ENCODE peak calls at places on chromosomes 11 and 22, in five cellular contexts. One of them, this sample, is unnamed.

GRCh38 chr11:89381094-89381493 is 110.1 kb downstream of the NOX4 start:
- DNase-seq in heart left ventricle: peak
- DNase-seq in thyroid gland: no peak
- DNase-seq in ovary: no peak
- DNase-seq in stomach: no peak
- DNase-seq in this sample: no peak

GRCh38 chr11:124174001-124174400 is 9.1 kb upstream of the OR10D3 start:
- DNase-seq in heart left ventricle: no peak
- DNase-seq in thyroid gland: peak
- DNase-seq in ovary: no peak
- DNase-seq in stomach: no peak
- DNase-seq in this sample: peak

GRCh38 chr11:65468874-65469333 is 29.9 kb upstream of the MALAT1 start:
- DNase-seq in heart left ventricle: no peak
- DNase-seq in thyroid gland: peak
- DNase-seq in ovary: peak
- DNase-seq in stomach: peak
- DNase-seq in this sample: peak

GRCh38 chr11:18727499-18728236 is 1.7 kb upstream of the IGSF22 start:
- DNase-seq in heart left ventricle: no peak
- DNase-seq in thyroid gland: peak
- DNase-seq in ovary: peak
- DNase-seq in stomach: no peak
- DNase-seq in this sample: no peak

GRCh38 chr22:40620464-40621046 is 16.0 kb downstream of the MRTFA start:
- DNase-seq in heart left ventricle: no peak
- DNase-seq in thyroid gland: no peak
- DNase-seq in ovary: no peak
- DNase-seq in stomach: no peak
- DNase-seq in this sample: no peak

GRCh38 chr11:62611705-62612365 is 740 bp downstream of the EML3 start:
- DNase-seq in heart left ventricle: peak
- DNase-seq in thyroid gland: peak
- DNase-seq in ovary: peak
- DNase-seq in stomach: peak
- DNase-seq in this sample: peak

GRCh38 chr11:12248330-12248729 is 129.0 kb upstream of the PARVA start:
- DNase-seq in heart left ventricle: peak
- DNase-seq in thyroid gland: peak
- DNase-seq in ovary: peak
- DNase-seq in stomach: peak
- DNase-seq in this sample: peak

GRCh38 chr11:124080319-124081001 is 34.8 kb upstream of the VWA5A start:
- DNase-seq in heart left ventricle: no peak
- DNase-seq in thyroid gland: no peak
- DNase-seq in ovary: no peak
- DNase-seq in stomach: no peak
- DNase-seq in this sample: no peak

GRCh38 chr11:16924826-16925494 is 89.3 kb downstream of the PLEKHA7 start:
- DNase-seq in heart left ventricle: peak
- DNase-seq in thyroid gland: peak
- DNase-seq in ovary: peak
- DNase-seq in stomach: peak
- DNase-seq in this sample: peak

GRCh38 chr11:73478737-73479347 is 102.6 kb downstream of the RELT start:
- DNase-seq in heart left ventricle: no peak
- DNase-seq in thyroid gland: no peak
- DNase-seq in ovary: no peak
- DNase-seq in stomach: no peak
- DNase-seq in this sample: no peak

GRCh38 chr11:31882951-31883392 is 71.8 kb upstream of the PAX6 start:
- DNase-seq in heart left ventricle: no peak
- DNase-seq in thyroid gland: no peak
- DNase-seq in ovary: no peak
- DNase-seq in stomach: no peak
- DNase-seq in this sample: no peak

GRCh38 chr22:29202231-29203192 is 3.2 kb upstream of the EMID1 start:
- DNase-seq in heart left ventricle: peak
- DNase-seq in thyroid gland: peak
- DNase-seq in ovary: peak
- DNase-seq in stomach: peak
- DNase-seq in this sample: no peak

GRCh38 chr11:134530826-134531225 is 118.8 kb upstream of the B3GAT1 start:
- DNase-seq in heart left ventricle: no peak
- DNase-seq in thyroid gland: no peak
- DNase-seq in ovary: no peak
- DNase-seq in stomach: no peak
- DNase-seq in this sample: no peak

GRCh38 chr11:45886816-45887520 is 1.5 kb downstream of the MAPK8IP1 start:
- DNase-seq in heart left ventricle: no peak
- DNase-seq in thyroid gland: no peak
- DNase-seq in ovary: no peak
- DNase-seq in stomach: no peak
- DNase-seq in this sample: no peak

GRCh38 chr11:17719028-17719939 is at the start of gene MYOD1:
- DNase-seq in heart left ventricle: no peak
- DNase-seq in thyroid gland: no peak
- DNase-seq in ovary: no peak
- DNase-seq in stomach: no peak
- DNase-seq in this sample: no peak

GRCh38 chr11:132604446-132604845 is 927.9 kb downstream of the OPCML start:
- DNase-seq in heart left ventricle: no peak
- DNase-seq in thyroid gland: no peak
- DNase-seq in ovary: no peak
- DNase-seq in stomach: no peak
- DNase-seq in this sample: no peak

GRCh38 chr11:86524603-86525352 is 147.6 kb downstream of the ME3 start:
- DNase-seq in heart left ventricle: no peak
- DNase-seq in thyroid gland: no peak
- DNase-seq in ovary: no peak
- DNase-seq in stomach: no peak
- DNase-seq in this sample: no peak

GRCh38 chr11:29312817-29313216 is 704.0 kb downstream of the KCNA4 start:
- DNase-seq in heart left ventricle: no peak
- DNase-seq in thyroid gland: no peak
- DNase-seq in ovary: no peak
- DNase-seq in stomach: no peak
- DNase-seq in this sample: no peak

GRCh38 chr11:4025248-4025956 is 69.2 kb upstream of the RRM1 start:
- DNase-seq in heart left ventricle: no peak
- DNase-seq in thyroid gland: no peak
- DNase-seq in ovary: no peak
- DNase-seq in stomach: no peak
- DNase-seq in this sample: no peak

GRCh38 chr22:36368359-36368983 is 19.3 kb downstream of the MYH9 start:
- DNase-seq in heart left ventricle: no peak
- DNase-seq in thyroid gland: peak
- DNase-seq in ovary: no peak
- DNase-seq in stomach: no peak
- DNase-seq in this sample: no peak

GRCh38 chr11:7977251-7977917 is 9.8 kb upstream of the EIF3F start:
- DNase-seq in heart left ventricle: no peak
- DNase-seq in thyroid gland: no peak
- DNase-seq in ovary: no peak
- DNase-seq in stomach: no peak
- DNase-seq in this sample: no peak

GRCh38 chr11:10026514-10026913 is 267.5 kb downstream of the SBF2 start:
- DNase-seq in heart left ventricle: no peak
- DNase-seq in thyroid gland: no peak
- DNase-seq in ovary: no peak
- DNase-seq in stomach: no peak
- DNase-seq in this sample: no peak

DNA sequence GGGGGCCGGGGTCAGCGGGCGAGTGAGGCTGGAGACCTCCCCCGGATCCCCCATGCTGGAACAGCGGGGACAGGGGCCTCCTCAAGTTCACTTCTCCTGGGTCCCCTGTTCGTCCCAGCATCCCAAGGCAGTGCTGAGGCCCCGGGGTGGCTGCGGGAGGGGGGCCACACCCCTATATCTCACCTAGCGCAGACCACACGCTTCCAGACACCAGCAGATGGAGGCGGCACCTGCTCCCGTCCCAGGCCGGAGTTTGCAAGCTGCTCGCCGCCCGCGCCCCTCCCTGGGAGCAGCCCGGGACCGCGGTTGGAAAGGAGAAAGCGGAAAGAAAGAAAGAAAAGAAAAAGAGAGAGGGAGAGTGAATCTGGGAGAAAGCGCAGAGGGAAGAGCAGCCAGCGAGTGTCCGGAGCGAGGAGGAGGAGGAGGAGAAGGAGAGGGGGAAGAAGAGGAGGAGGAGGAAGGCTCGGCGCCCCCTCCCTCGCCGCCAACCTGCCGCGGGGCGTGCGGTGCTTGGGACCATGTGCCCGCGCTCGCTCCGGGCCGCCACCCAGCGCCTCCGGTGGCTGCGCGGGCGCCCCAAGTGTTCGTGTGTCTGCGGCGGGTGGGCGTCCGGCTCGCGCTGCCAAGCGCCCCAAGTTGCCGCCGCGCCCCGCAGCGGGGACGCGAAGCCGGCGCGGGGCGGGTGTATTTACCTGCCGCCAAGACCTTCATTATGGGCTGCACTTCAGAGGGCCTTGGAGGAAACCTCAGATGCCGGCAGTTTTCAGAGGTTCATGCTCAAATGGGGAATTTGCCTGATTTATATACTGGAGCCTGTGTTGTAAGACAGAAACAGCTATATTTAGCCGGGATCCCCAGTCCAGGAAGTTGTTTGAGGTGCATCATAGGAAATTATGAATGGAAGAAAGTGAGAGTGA is at the start of gene LIF:
- DNase-seq in heart left ventricle: no peak
- DNase-seq in thyroid gland: peak
- DNase-seq in ovary: peak
- DNase-seq in stomach: no peak
- DNase-seq in this sample: no peak
- TF ChIP-seq POLR2A in heart left ventricle: no peak
- TF ChIP-seq POLR2A in thyroid gland: no peak
- TF ChIP-seq POLR2A in ovary: no peak
- TF ChIP-seq POLR2A in stomach: no peak
- TF ChIP-seq POLR2A in this sample: no peak

DNA sequence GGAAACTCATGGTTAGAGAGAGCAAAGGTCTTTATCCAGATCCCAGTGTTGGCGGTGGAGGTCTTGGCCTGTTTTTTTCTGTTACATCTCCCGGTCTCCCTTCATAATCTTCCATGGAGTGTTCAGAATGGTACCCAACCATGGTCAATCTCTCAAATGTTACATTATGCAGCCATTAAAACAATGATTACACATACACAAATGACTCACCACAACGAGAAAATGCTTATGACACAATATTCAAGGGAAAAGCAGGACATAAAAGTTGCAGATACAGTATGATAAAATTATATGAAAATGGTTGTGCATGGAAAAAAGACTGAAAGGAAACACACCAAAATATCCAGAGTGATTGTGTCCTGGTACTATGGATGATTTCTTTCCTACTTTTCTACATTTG is 17.8 kb upstream of the CSNK1E start:
- DNase-seq in heart left ventricle: no peak
- DNase-seq in thyroid gland: no peak
- DNase-seq in ovary: no peak
- DNase-seq in stomach: no peak
- DNase-seq in this sample: no peak
- H3K4me3 ChIP-seq in heart left ventricle: no peak
- H3K4me3 ChIP-seq in thyroid gland: no peak
- H3K4me3 ChIP-seq in ovary: no peak
- H3K4me3 ChIP-seq in stomach: no peak
- H3K4me3 ChIP-seq in this sample: no peak

GRCh38 chr11:68215524-68216170 is 2.6 kb upstream of the KMT5B start:
- DNase-seq in heart left ventricle: no peak
- DNase-seq in thyroid gland: no peak
- DNase-seq in ovary: no peak
- DNase-seq in stomach: no peak
- DNase-seq in this sample: no peak

GRCh38 chr11:68214173-68215086 is 1.3 kb upstream of the KMT5B start:
- DNase-seq in heart left ventricle: peak
- DNase-seq in thyroid gland: peak
- DNase-seq in ovary: peak
- DNase-seq in stomach: no peak
- DNase-seq in this sample: peak

GRCh38 chr11:68213555-68214172 is 568 bp upstream of the KMT5B start:
- DNase-seq in heart left ventricle: peak
- DNase-seq in thyroid gland: peak
- DNase-seq in ovary: peak
- DNase-seq in stomach: peak
- DNase-seq in this sample: peak

GRCh38 chr11:68215087-68215445 is 2.0 kb upstream of the KMT5B start:
- DNase-seq in heart left ventricle: peak
- DNase-seq in thyroid gland: no peak
- DNase-seq in ovary: peak
- DNase-seq in stomach: no peak
- DNase-seq in this sample: peak

DNA sequence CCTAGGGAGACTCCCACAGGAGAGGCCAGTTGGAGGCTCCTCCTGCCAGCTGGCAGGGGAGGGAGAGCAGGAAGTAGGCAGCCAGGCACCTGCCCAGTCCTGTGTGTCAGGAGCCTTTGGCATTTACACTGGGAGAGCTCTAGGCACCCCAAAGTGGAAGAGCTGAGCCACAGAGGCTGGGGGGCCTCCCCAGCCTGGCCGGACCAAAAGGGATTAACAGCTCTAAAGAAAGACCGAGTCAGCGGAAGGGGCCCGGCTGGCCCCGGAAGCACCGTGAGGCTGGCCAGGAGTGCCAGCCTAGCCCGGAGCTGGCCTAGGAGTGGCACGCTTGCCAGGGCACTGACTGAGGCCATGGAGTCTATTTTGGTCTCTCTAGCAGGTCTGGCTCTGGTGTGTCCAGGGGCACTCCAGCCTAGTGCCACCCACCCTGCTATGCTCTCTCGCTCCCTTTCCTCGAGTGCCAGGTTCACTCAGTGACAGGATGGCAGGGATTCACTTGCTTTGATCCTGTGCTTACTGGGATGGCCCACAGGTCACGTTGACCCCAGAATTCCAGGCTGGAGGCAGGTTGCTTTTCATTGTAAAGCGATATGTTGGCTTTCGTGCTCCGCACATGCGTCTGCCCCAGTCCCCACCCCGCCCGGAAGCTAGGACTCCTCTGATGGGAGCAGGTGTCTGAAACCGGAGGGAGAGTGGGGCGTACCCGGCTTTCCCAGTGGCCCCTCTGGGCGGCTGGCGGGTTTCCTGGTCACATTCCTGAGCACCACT is 3.3 kb upstream of the KMT5B start:
- DNase-seq in heart left ventricle: peak
- DNase-seq in thyroid gland: no peak
- DNase-seq in ovary: no peak
- DNase-seq in stomach: peak
- DNase-seq in this sample: peak
- TF ChIP-seq POLR2A in heart left ventricle: no peak
- TF ChIP-seq POLR2A in thyroid gland: no peak
- TF ChIP-seq POLR2A in ovary: no peak
- TF ChIP-seq POLR2A in stomach: no peak
- TF ChIP-seq POLR2A in this sample: no peak

DNA sequence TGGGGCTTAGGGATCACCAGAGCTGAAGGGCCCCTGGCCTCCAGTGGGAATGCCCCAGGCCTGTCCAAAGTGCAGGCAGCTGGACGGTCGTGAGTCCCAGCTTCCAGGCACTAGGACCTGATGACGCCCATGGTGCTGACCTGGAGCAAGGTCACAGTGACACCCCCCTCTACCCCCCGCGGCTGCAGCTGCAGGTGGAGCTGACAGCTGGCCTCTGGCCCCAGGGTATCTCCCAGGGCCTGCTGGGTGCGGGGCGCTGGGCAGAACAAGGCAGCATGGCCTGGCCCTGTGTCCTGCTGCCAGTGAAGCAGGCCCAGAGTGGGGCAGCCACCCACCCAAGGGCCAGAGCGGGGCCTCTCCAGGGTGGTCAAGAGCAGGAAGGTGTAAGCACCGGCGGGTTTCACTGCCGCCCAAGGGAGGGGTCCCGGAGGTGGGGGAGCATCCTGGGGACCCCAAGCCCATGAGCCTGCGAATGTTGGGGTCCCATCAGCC is 553 bp upstream of the TCIRG1 start:
- DNase-seq in heart left ventricle: peak
- DNase-seq in thyroid gland: no peak
- DNase-seq in ovary: peak
- DNase-seq in stomach: no peak
- DNase-seq in this sample: peak
- H3K4me3 ChIP-seq in heart left ventricle: peak
- H3K4me3 ChIP-seq in thyroid gland: peak
- H3K4me3 ChIP-seq in ovary: peak
- H3K4me3 ChIP-seq in stomach: peak
- H3K4me3 ChIP-seq in this sample: peak

This sample was measured in adrenal gland.